ENCODE peak calls at places on chromosomes 12 and 14, in five cellular contexts. A, S, V, I and U are unnamed samples.

GRCh38 chr14:46063872-46064271 is 587.7 kb downstream of the RPL10L start:
- DNase-seq in A (no peak), S (no peak), V (no peak), I (no peak), U (no peak)

GRCh38 chr12:32155911-32156585 is 49.4 kb downstream of the BICD1 start:
- DNase-seq in A (no peak), S (no peak), V (no peak), I (no peak), U (no peak)

GRCh38 chr12:9331218-9331626 is 123.0 kb upstream of the PZP start:
- DNase-seq in A (peak), S (no peak), V (peak), I (peak), U (peak)

GRCh38 chr14:66645716-66646115 is 137.8 kb downstream of the GPHN start:
- DNase-seq in A (no peak), S (no peak), V (peak), I (no peak), U (no peak)

GRCh38 chr14:53054457-53054856 is 98.7 kb downstream of the DDHD1 start:
- DNase-seq in A (no peak), S (no peak), V (peak), I (no peak), U (peak)

GRCh38 chr14:75435473-75435872 is 7.7 kb downstream of the JDP2 start:
- DNase-seq in A (no peak), S (no peak), V (no peak), I (no peak), U (no peak)

GRCh38 chr12:119005832-119006360 is 24.6 kb downstream of the SRRM4 start:
- DNase-seq in A (no peak), S (no peak), V (no peak), I (no peak), U (no peak)

GRCh38 chr12:131028587-131029338 is 75.1 kb downstream of the ADGRD1 start:
- DNase-seq in A (peak), S (no peak), V (no peak), I (no peak), U (no peak)

GRCh38 chr14:83133986-83134664 is 1600.5 kb upstream of the SEL1L start:
- DNase-seq in A (no peak), S (no peak), V (no peak), I (no peak), U (no peak)

GRCh38 chr12:4091001-4091789 is 182.4 kb upstream of the CCND2 start:
- DNase-seq in A (no peak), S (no peak), V (no peak), I (no peak), U (no peak)

GRCh38 chr12:2944401-2945047 is 14.7 kb upstream of the TEAD4 start:
- DNase-seq in A (peak), S (no peak), V (no peak), I (no peak), U (no peak)

GRCh38 chr12:62305778-62306177 is 45.6 kb downstream of the USP15 start:
- DNase-seq in A (no peak), S (no peak), V (no peak), I (no peak), U (no peak)

GRCh38 chr14:61524211-61524806 is 171.0 kb upstream of the HIF1A start:
- DNase-seq in A (no peak), S (peak), V (peak), I (no peak), U (peak)

GRCh38 chr14:103709814-103710213 is 5.4 kb downstream of the XRCC3 start:
- DNase-seq in A (no peak), S (no peak), V (no peak), I (no peak), U (no peak)

GRCh38 chr12:108854055-108854452 is 3.3 kb downstream of the SSH1 start:
- DNase-seq in A (no peak), S (peak), V (peak), I (no peak), U (peak)

GRCh38 chr14:55102141-55102547 is 26.9 kb upstream of the LGALS3 start:
- DNase-seq in A (peak), S (peak), V (peak), I (peak), U (peak)

GRCh38 chr12:113161415-113162016 is 12.0 kb downstream of the CFAP73 start:
- DNase-seq in A (no peak), S (no peak), V (no peak), I (no peak), U (no peak)

GRCh38 chr14:87797001-87797400 is 196.0 kb downstream of the GALC start:
- DNase-seq in A (no peak), S (no peak), V (no peak), I (no peak), U (no peak)

GRCh38 chr14:52913271-52913670 is 37.6 kb downstream of the FERMT2 start:
- DNase-seq in A (no peak), S (no peak), V (no peak), I (no peak), U (no peak)